ENCODE peak calls at places on chromosomes 4 and X, in ten cellular contexts. Y is stimulated activated CD8-positive, alpha-beta memory T cell treated with anti-CD3 and anti-CD28 coated beads, Interleukin-15, amount 100 ng/mL, for 48 hours; R is naive thymus-derived CD4-positive, alpha-beta T cell; Z is body of pancreas; X is A549; I is esophagus muscularis mucosa; W is ELF-1; G is left colon; E is stimulated activated CD4-positive, alpha-beta T cell treated with anti-CD3 and anti-CD28 coated beads, Interleukin-4, amount 100 ng/mL, for 24 hours; S is mammary epithelial cell. O is an unnamed sample.

GRCh38 chr4:118284169-118284568 is 68.6 kb downstream of the PRSS12 start:
- DNase-seq in Y (no peak), R (no peak), Z (no peak), X (no peak), I (no peak), W (no peak), G (no peak), E (no peak), S (peak), O (no peak)

GRCh38 chr4:3384771-3385701 is 56.7 kb upstream of the HGFAC start:
- DNase-seq in Y (no peak), R (no peak), Z (peak), X (no peak), I (no peak), W (no peak), G (no peak), E (no peak), S (peak), O (no peak)

GRCh38 chr4:6032249-6033244 is 14.3 kb upstream of the C4orf50 start:
- DNase-seq in Y (no peak), R (no peak), Z (no peak), X (peak), I (no peak), W (no peak), G (no peak), E (no peak), S (no peak), O (no peak)

GRCh38 chr4:44848466-44848865 is 122.1 kb upstream of the GNPDA2 start:
- DNase-seq in Y (no peak), R (no peak), Z (no peak), X (no peak), I (no peak), W (no peak), G (no peak), E (no peak), S (peak), O (no peak)

GRCh38 chr4:1492636-1493539 is 86.6 kb upstream of the NKX1-1 start:
- DNase-seq in Y (no peak), R (no peak), Z (no peak), X (no peak), I (no peak), W (no peak), G (no peak), E (no peak), S (no peak), O (no peak)

GRCh38 chr4:47410271-47410670 is 53.2 kb downstream of the COMMD8 start:
- DNase-seq in Y (no peak), R (no peak), Z (no peak), X (no peak), I (no peak), W (no peak), G (no peak), E (no peak), S (no peak), O (no peak)

GRCh38 chrX:71923516-71923915 is 12.9 kb downstream of the NHSL2 start:
- DNase-seq in Y (no peak), R (no peak), Z (no peak), X (no peak), I (no peak), W (no peak), G (no peak), E (no peak), S (no peak), O (no peak)

GRCh38 chrX:151921292-151921691 is 8.6 kb downstream of the MAGEA4 start:
- DNase-seq in Y (no peak), R (no peak), Z (no peak), X (no peak), I (no peak), W (no peak), G (no peak), E (no peak), S (no peak), O (no peak)

GRCh38 chrX:581717-582116 is 48.9 kb upstream of the SHOX start:
- DNase-seq in Y (no peak), R (no peak), Z (no peak), X (peak), I (no peak), W (no peak), G (no peak), E (no peak), S (no peak), O (no peak)

GRCh38 chr4:133839326-133839725 is 362.3 kb downstream of the PABPC4L start:
- DNase-seq in Y (no peak), R (no peak), Z (no peak), X (peak), I (no peak), W (no peak), G (no peak), E (no peak), S (no peak), O (no peak)

GRCh38 chr4:123562994-123563745 is 166.6 kb downstream of the SPRY1 start:
- DNase-seq in Y (no peak), R (no peak), Z (no peak), X (no peak), I (no peak), W (no peak), G (no peak), E (no peak), S (peak), O (no peak)

GRCh38 chr4:11632015-11632414 is 203.3 kb upstream of the HS3ST1 start:
- DNase-seq in Y (no peak), R (no peak), Z (no peak), X (no peak), I (no peak), W (no peak), G (no peak), E (no peak), S (peak), O (no peak)

GRCh38 chr4:111773858-111774257 is 371.4 kb upstream of the FAM241A start:
- DNase-seq in Y (no peak), R (no peak), Z (no peak), X (no peak), I (no peak), W (no peak), G (no peak), E (no peak), S (no peak), O (no peak)

GRCh38 chr4:25500626-25501318 is 123.7 kb downstream of the ANAPC4 start:
- DNase-seq in Y (no peak), R (no peak), Z (no peak), X (no peak), I (no peak), W (no peak), G (no peak), E (no peak), S (no peak), O (no peak)

GRCh38 chr4:98539299-98539698 is 119.1 kb downstream of the TSPAN5 start:
- DNase-seq in Y (no peak), R (no peak), Z (no peak), X (no peak), I (peak), W (no peak), G (no peak), E (no peak), S (no peak), O (no peak)

GRCh38 chrX:121746105-121746504 is 698.7 kb downstream of the GLUD2 start:
- DNase-seq in Y (no peak), R (no peak), Z (no peak), X (no peak), I (no peak), W (no peak), G (no peak), E (no peak), S (no peak), O (no peak)

GRCh38 chr4:173436149-173436579 is 37.2 kb upstream of the SCRG1 start:
- DNase-seq in Y (no peak), R (no peak), Z (no peak), X (no peak), I (no peak), W (peak), G (no peak), E (no peak), S (no peak), O (no peak)

GRCh38 chrX:148672526-148672925 is 172.1 kb downstream of the AFF2 start:
- DNase-seq in Y (no peak), R (no peak), Z (no peak), X (no peak), I (no peak), W (no peak), G (no peak), E (no peak), S (no peak), O (no peak)

GRCh38 chrX:48697182-48697727 is 721 bp downstream of the SUV39H1 start:
- DNase-seq in Y (no peak), R (no peak), Z (no peak), X (no peak), I (no peak), W (peak), G (no peak), E (no peak), S (no peak), O (no peak)

GRCh38 chr4:144313370-144313769 is 172.9 kb upstream of the GYPA start:
- DNase-seq in Y (no peak), R (no peak), Z (no peak), X (peak), I (no peak), W (no peak), G (no peak), E (no peak), S (peak), O (no peak)

GRCh38 chrX:133375558-133376340 is 39.5 kb downstream of the GPC4 start:
- DNase-seq in Y (no peak), R (no peak), Z (peak), X (no peak), I (no peak), W (no peak), G (no peak), E (no peak), S (no peak), O (no peak)

GRCh38 chrX:25558137-25558536 is 542.4 kb upstream of the ARX start:
- DNase-seq in Y (no peak), R (no peak), Z (no peak), X (no peak), I (no peak), W (no peak), G (no peak), E (no peak), S (no peak), O (no peak)

GRCh38 chrX:19893722-19894121 is 6.3 kb upstream of the SH3KBP1 start:
- DNase-seq in Y (no peak), R (no peak), Z (no peak), X (peak), I (no peak), W (no peak), G (no peak), E (no peak), S (no peak), O (peak)

GRCh38 chr4:70197842-70198241 is 2.3 kb downstream of the ODAM start:
- DNase-seq in Y (no peak), R (no peak), Z (peak), X (no peak), I (no peak), W (peak), G (peak), E (no peak), S (no peak), O (peak)

GRCh38 chrX:119516157-119516702 is 48.0 kb downstream of the SLC25A5 start:
- DNase-seq in Y (no peak), R (peak), Z (peak), X (peak), I (no peak), W (peak), G (no peak), E (peak), S (peak), O (no peak)

GRCh38 chr4:108861339-108861738 is 98.5 kb upstream of the ETNPPL start:
- DNase-seq in Y (no peak), R (no peak), Z (no peak), X (no peak), I (no peak), W (peak), G (no peak), E (no peak), S (peak), O (peak)

GRCh38 chrX:11766487-11766886 is 8.4 kb downstream of the MSL3 start:
- DNase-seq in Y (no peak), R (peak), Z (no peak), X (no peak), I (no peak), W (no peak), G (no peak), E (no peak), S (no peak), O (no peak)

GRCh38 chr4:145709843-145710242 is 29.9 kb downstream of the C4orf51 start:
- DNase-seq in Y (peak), R (no peak), Z (no peak), X (no peak), I (no peak), W (no peak), G (no peak), E (no peak), S (peak), O (no peak)

GRCh38 chrX:124440674-124441073 is 94.3 kb downstream of the SH2D1A start:
- DNase-seq in Y (no peak), R (no peak), Z (no peak), X (no peak), I (no peak), W (no peak), G (no peak), E (no peak), S (no peak), O (no peak)

GRCh38 chr4:139817657-139818452 is 152.2 kb downstream of the MGST2 start:
- DNase-seq in Y (no peak), R (no peak), Z (no peak), X (no peak), I (no peak), W (no peak), G (peak), E (no peak), S (peak), O (no peak)

GRCh38 chrX:29071525-29071924 is 484.3 kb downstream of the IL1RAPL1 start:
- DNase-seq in Y (no peak), R (no peak), Z (no peak), X (no peak), I (no peak), W (no peak), G (no peak), E (no peak), S (no peak), O (no peak)

GRCh38 chrX:40140706-40141499 is 43.1 kb upstream of the BCOR start:
- DNase-seq in Y (no peak), R (no peak), Z (peak), X (no peak), I (no peak), W (peak), G (no peak), E (no peak), S (no peak), O (no peak)

GRCh38 chrX:10401239-10401638 is 219.1 kb downstream of the MID1 start:
- DNase-seq in Y (no peak), R (no peak), Z (no peak), X (peak), I (no peak), W (no peak), G (no peak), E (no peak), S (no peak), O (no peak)

O was measured in LNCaP clone FGC.